ENCODE peak calls at places on chromosomes 4 and X, in four cellular contexts. D is CD8-positive, alpha-beta memory T cell; X is A549; O is transverse colon. E is an unnamed sample.
A peak's percentile ranks its signal among the peaks of the same experiment; 100 is the strongest.

GRCh38 chrX:63032811-63033210 is 318.3 kb downstream of the SPIN4 start:
- DNase-seq in D (no peak), X (no peak), O (no peak), E (no peak)

GRCh38 chr4:41146716-41147506 is 67.4 kb downstream of the APBB2 start:
- DNase-seq in D (no peak), X (no peak), O (no peak), E (no peak)

GRCh38 chr4:18039113-18039512 is 17.6 kb upstream of the LCORL start:
- DNase-seq in D (no peak), X (no peak), O (no peak), E (no peak)

GRCh38 chr4:76545161-76545884 is 110.3 kb downstream of the SHROOM3 start:
- DNase-seq in D (no peak), X (no peak), O (no peak), E (no peak)

GRCh38 chrX:52337410-52337809 is 31.4 kb upstream of the XAGE2 start:
- DNase-seq in D (no peak), X (no peak), O (no peak), E (no peak)

GRCh38 chr4:26131711-26132110 is 189.1 kb upstream of the RBPJ start:
- DNase-seq in D (peak; percentile 30), X (no peak), O (no peak), E (no peak)

GRCh38 chr4:185838514-185839203 is 26.7 kb upstream of the SORBS2 start:
- DNase-seq in D (no peak), X (no peak), O (no peak), E (no peak)

GRCh38 chr4:122083971-122084370 is 68.2 kb upstream of the BLTP1 start:
- DNase-seq in D (no peak), X (no peak), O (no peak), E (no peak)

DNA sequence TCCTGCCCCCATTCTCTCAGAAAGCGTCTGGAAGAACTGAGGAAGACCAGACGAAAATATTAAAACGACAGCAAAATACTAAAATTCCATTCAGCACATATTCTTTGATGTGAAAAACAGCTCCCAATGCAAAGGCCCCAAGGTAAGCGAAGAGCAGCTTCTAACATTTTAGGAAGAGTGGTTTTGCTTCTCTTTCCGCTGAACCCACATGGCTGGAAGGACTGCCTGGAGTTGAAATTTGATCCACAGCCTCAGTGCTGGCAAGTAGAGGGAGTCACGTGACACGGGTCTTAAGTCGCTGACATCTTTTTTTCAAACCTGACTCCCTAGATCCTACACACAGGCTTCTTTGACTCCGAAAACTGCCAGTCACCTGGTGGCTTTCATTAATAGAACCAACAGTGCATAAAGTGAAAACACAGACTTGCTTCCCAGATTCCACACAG is at the start of gene FAM13A:
- DNase-seq in D (no peak), X (peak; percentile 94), O (peak; percentile 72), E (no peak)
- H3K27ac ChIP-seq in D (peak within 1 kb of the TSS; percentile 27), X (peak within 1 kb of the TSS; percentile 88), O (peak within 1 kb of the TSS; percentile 69), E (peak within 1 kb of the TSS; percentile 57)

GRCh38 chr4:144223129-144223528 is 82.6 kb upstream of the GYPA start:
- DNase-seq in D (no peak), X (no peak), O (no peak), E (no peak)
- H3K27ac ChIP-seq in D (no peak overlapping the region), X (no peak overlapping the region), O (no peak overlapping the region), E (no peak overlapping the region)

GRCh38 chr4:140115140-140115539 is 38.8 kb downstream of the MAML3 start:
- DNase-seq in D (no peak), X (no peak), O (no peak), E (no peak)

GRCh38 chr4:140109626-140110213 is 44.3 kb downstream of the MAML3 start:
- DNase-seq in D (no peak), X (no peak), O (no peak), E (no peak)

GRCh38 chr4:140110542-140110941 is 43.4 kb downstream of the MAML3 start:
- DNase-seq in D (no peak), X (no peak), O (no peak), E (no peak)

GRCh38 chr4:140113653-140114052 is 40.3 kb downstream of the MAML3 start:
- DNase-seq in D (no peak), X (no peak), O (no peak), E (no peak)

DNA sequence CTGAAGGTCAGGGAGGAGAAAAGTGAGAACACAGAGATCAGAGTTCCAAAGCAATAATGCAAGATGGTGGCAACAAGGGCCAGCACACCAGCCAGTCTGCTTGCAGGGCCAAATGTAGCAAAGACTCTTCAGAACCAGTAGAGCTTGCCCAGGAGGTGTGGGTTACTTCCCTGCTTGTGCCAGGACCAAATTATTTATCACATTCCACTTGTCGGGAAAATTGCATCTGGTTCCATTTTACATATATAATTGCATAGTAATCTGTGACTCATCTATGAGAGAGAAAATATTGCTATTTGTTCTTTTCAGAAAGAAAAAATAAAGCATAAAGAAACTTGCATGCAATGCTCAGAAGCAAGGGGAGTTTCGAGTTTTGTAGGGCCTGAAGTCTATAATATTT is 41.4 kb downstream of the MAML3 start:
- DNase-seq in D (no peak), X (no peak), O (no peak), E (no peak)
- H3K27ac ChIP-seq in D (no peak overlapping the region), X (no peak overlapping the region), O (no peak overlapping the region), E (no peak overlapping the region)

DNA sequence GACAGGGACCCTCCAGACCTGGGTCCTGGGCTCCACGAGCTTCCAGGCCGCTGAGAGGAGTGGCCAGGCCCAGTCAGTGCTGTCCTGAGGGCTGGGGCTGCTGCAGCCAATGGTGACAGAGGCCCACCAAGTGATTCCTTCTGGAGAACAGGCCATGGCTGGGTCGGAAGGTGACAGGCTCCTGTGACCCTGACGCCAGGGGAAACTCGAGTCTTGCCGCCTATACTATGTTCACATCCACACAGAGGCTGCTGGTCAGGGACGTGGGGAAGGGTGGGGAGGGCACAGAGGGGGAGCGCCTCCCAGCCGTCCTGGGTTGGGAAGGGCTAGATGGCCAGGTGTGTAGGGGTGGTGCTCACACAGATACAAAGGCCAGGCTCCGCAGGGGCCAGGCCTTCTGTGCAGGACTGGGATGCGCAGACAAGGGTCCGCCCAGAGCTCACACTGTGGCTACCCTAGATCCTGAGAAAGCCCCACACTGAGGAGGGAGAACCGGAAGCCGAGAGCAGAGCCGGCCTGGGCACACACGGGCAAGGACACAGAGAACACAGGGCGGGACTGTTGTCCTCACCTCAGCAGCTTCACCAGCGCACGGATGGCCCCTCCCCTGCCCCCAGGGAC is 81.4 kb downstream of the HTRA3 start:
- DNase-seq in D (no peak), X (no peak), O (no peak), E (peak; percentile 31)
- H3K27ac ChIP-seq in D (no peak overlapping the region), X (no peak overlapping the region), O (no peak overlapping the region), E (no peak overlapping the region)